ENCODE peak calls at places on chromosome 4, in four cellular contexts. G is IMR-90, B is mesendoderm, Q is H1. P is an unnamed sample.

GRCh38 chr4:35925806-35926205 is 318.5 kb downstream of the ARAP2 start:
- DNase-seq in G (no peak), B (no peak), Q (no peak), P (no peak)

GRCh38 chr4:68451246-68452211 is 4.3 kb downstream of the TMPRSS11E start:
- DNase-seq in G (peak; percentile 4), B (peak; percentile 79), Q (peak; percentile 44), P (peak; percentile 47)

GRCh38 chr4:16752150-16752549 is 146.3 kb downstream of the LDB2 start:
- DNase-seq in G (peak; percentile 25), B (no peak), Q (no peak), P (no peak)

GRCh38 chr4:42627887-42628646 is 28.8 kb downstream of the ATP8A1 start:
- DNase-seq in G (no peak), B (peak; percentile 19), Q (no peak), P (peak; percentile 29)

GRCh38 chr4:154030747-154031146 is 241.9 kb upstream of the SFRP2 start:
- DNase-seq in G (no peak), B (no peak), Q (no peak), P (no peak)

GRCh38 chr4:138736362-138736761 is 279.2 kb upstream of the NOCT start:
- DNase-seq in G (peak; percentile 64), B (no peak), Q (no peak), P (no peak)

GRCh38 chr4:40486534-40486933 is 143.1 kb downstream of the RBM47 start:
- DNase-seq in G (peak; percentile 58), B (no peak), Q (no peak), P (no peak)

GRCh38 chr4:21780158-21780557 is 168.4 kb downstream of the KCNIP4 start:
- DNase-seq in G (peak; percentile 41), B (no peak), Q (no peak), P (no peak)

GRCh38 chr4:188550296-188550695 is 411.1 kb downstream of the TRIML1 start:
- DNase-seq in G (peak; percentile 5), B (no peak), Q (no peak), P (no peak)

GRCh38 chr4:73589261-73589847 is 30.9 kb downstream of the RASSF6 start:
- DNase-seq in G (peak; percentile 85), B (peak; percentile 42), Q (no peak), P (no peak)

GRCh38 chr4:174401471-174402130 is 117.9 kb downstream of the CEP44 start:
- DNase-seq in G (no peak), B (peak; percentile 80), Q (no peak), P (no peak)

GRCh38 chr4:71209161-71209560 is 129.7 kb upstream of the SLC4A4 start:
- DNase-seq in G (peak; percentile 82), B (peak; percentile 15), Q (no peak), P (no peak)

GRCh38 chr4:155478336-155478825 is 101.6 kb upstream of the MAP9 start:
- DNase-seq in G (peak; percentile 41), B (no peak), Q (no peak), P (no peak)

GRCh38 chr4:155481150-155481549 is 104.4 kb upstream of the MAP9 start:
- DNase-seq in G (no peak), B (no peak), Q (no peak), P (no peak)
- H2BK5ac ChIP-seq in G (no peak overlapping the region), B (no peak overlapping the region), Q (no peak overlapping the region), P (no peak overlapping the region)

GRCh38 chr4:5128569-5128968 is 77.3 kb downstream of the STK32B start:
- DNase-seq in G (no peak), B (no peak), Q (no peak), P (no peak)
- H3K56ac ChIP-seq in G (no peak overlapping the region), B (no peak overlapping the region), Q (no peak overlapping the region), P (no peak overlapping the region)

GRCh38 chr4:184191267-184191666 is 26.4 kb downstream of the ENPP6 start:
- DNase-seq in G (no peak), B (no peak), Q (no peak), P (no peak)
- H2BK5ac ChIP-seq in G (no peak overlapping the region), B (no peak overlapping the region), Q (no peak overlapping the region), P (no peak overlapping the region)

GRCh38 chr4:75845992-75846391 is 56.3 kb downstream of the PPEF2 start:
- DNase-seq in G (peak; percentile 61), B (no peak), Q (no peak), P (no peak)
- H3K56ac ChIP-seq in G (no peak overlapping the region), B (no peak overlapping the region), Q (no peak overlapping the region), P (no peak overlapping the region)

GRCh38 chr4:182206266-182206665 is 36.9 kb upstream of the TENM3 start:
- DNase-seq in G (no peak), B (peak; percentile 85), Q (no peak), P (no peak)

GRCh38 chr4:182202650-182203049 is 40.6 kb upstream of the TENM3 start:
- DNase-seq in G (no peak), B (no peak), Q (no peak), P (no peak)

GRCh38 chr4:182206916-182207315 is 36.3 kb upstream of the TENM3 start:
- DNase-seq in G (no peak), B (peak; percentile 37), Q (no peak), P (no peak)

GRCh38 chr4:182204042-182204441 is 39.2 kb upstream of the TENM3 start:
- DNase-seq in G (no peak), B (no peak), Q (no peak), P (no peak)

DNA sequence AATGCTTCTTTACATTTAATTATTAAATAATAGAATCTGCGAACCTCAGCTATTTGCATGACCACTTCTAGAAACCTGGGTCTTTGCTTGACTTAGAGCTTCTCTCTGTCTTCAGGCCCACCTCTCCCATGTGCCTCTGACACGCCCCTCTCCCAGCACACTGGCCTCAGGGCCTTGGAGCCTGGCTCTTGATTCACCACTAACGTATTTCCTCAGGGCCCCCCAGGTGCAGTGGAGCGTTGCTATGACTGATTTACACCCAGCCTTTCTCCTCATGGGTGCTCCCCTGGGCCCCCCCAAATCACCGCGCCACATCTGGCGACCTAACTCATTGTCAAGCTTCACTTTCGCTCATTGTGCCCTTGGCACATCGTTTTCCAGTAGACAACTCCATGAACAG is 37.9 kb upstream of the TENM3 start:
- DNase-seq in G (no peak), B (peak; percentile 44), Q (no peak), P (no peak)
- H2BK5ac ChIP-seq in G (no peak overlapping the region), B (no peak overlapping the region), Q (no peak overlapping the region), P (no peak overlapping the region)

DNA sequence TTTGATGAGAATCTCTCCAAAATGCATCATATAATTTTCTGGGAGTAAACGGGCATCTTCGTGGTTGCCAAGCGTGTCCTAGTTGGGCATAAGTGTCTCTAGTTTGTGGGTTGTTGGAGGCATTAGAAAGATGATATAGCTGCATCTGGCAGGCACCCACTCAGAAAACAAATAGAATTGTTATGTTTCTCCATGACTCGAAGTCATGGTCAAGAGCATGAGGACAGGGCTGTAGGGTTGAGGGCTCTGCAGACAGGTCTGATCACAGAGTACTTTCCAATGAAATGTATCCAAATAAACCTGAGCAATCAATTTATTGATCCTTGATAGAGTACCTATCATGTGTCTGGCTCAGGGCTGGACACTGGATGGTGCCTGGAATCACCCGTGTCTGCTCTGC is 82.7 kb downstream of the SORCS2 start:
- DNase-seq in G (no peak), B (no peak), Q (no peak), P (no peak)
- H3K56ac ChIP-seq in G (no peak overlapping the region), B (no peak overlapping the region), Q (no peak overlapping the region), P (no peak overlapping the region)

DNA sequence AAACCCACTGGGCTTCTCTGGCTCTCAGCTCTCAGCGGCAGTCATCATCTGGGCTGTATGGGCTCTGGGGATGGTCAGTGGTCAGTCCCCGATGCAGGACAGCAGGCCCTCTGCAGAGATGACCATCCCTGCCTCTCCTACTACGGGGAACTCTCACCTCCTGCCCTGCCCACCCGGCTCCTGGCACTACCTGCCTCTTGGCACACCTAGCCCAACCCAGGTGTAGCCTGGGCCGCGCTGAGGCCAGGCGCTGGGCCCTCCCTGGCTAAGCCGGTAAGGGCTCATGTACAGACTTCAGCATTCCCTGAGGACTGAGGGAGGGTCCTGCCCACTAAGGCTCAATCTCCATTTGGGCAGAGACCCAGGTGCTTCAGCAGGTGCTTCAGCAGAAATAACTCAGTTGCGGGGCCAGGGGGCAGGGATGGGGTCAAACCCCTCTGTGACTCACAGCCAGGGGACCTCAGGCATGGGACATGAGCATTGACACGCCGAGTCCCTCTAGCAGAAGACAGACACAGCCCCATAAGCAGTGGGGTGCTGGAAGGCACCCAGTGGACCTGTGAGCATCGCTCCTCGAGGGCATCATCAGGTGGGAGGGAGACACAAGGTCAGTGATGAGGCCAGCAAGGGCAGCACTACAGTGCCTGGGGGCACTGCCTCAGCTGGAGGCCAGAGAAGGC is 71.0 kb downstream of the ACOX3 start:
- DNase-seq in G (no peak), B (no peak), Q (no peak), P (no peak)
- H2BK5ac ChIP-seq in G (no peak overlapping the region), B (no peak overlapping the region), Q (no peak overlapping the region), P (no peak overlapping the region)

DNA sequence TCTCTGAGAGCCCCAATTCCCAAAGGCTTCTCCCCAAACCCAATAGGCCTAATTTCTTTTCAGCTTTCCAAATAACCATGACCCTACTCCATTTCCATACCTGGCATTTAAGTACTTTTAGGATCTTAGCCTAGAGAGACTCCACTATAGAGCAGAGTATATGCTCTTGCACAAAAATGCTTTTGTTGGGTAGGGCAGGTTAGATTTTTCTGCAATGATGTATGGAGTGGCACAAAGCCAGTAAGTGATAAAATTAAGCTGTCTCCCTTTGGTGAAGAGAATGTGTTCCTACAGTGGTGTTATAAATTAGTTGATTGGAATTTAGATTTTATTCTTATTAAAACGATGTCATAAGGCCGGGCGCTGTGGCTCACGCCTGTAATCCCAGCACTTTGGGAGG is 124.9 kb downstream of the INPP4B start:
- DNase-seq in G (peak; percentile 10), B (no peak), Q (no peak), P (no peak)
- H3K56ac ChIP-seq in G (no peak overlapping the region), B (no peak overlapping the region), Q (no peak overlapping the region), P (no peak overlapping the region)

GRCh38 chr4:151785484-151786157 is 24.8 kb upstream of the GATB start:
- DNase-seq in G (no peak), B (no peak), Q (no peak), P (no peak)

GRCh38 chr4:151782296-151782695 is 21.5 kb upstream of the GATB start:
- DNase-seq in G (no peak), B (no peak), Q (no peak), P (no peak)

GRCh38 chr4:151786158-151786495 is 25.3 kb upstream of the GATB start:
- DNase-seq in G (no peak), B (no peak), Q (no peak), P (no peak)

GRCh38 chr4:151783867-151784266 is 23.1 kb upstream of the GATB start:
- DNase-seq in G (no peak), B (no peak), Q (no peak), P (no peak)

GRCh38 chr4:151784676-151785075 is 23.9 kb upstream of the GATB start:
- DNase-seq in G (no peak), B (no peak), Q (no peak), P (no peak)
- H2BK5ac ChIP-seq in G (no peak overlapping the region), B (no peak overlapping the region), Q (no peak overlapping the region), P (no peak overlapping the region)